ENCODE peak calls at places on chromosome 7, in ten cellular contexts. K is CD8-positive, alpha-beta memory T cell; T is stomach; X is cardiac muscle cell; H is hepatocyte; O is right cardiac atrium; I is left lung; C is kidney; R is HCT116; P is transverse colon. S is an unnamed sample. For H3K4me1, the result is how much of the 10 kb centered on the place peaks cover.

GRCh38 chr7:139426258-139427028 is 57.0 kb downstream of the KLRG2 start:
- DNase-seq in K (no peak), T (no peak), X (peak), H (no peak), O (no peak), I (no peak), C (no peak), R (no peak), P (no peak), S (no peak)

GRCh38 chr7:130486114-130486962 is 5.5 kb upstream of the MEST start:
- DNase-seq in K (peak), T (peak), X (peak), H (peak), O (peak), I (peak), C (peak), R (peak), P (peak), S (peak)

GRCh38 chr7:45178241-45179225 is 20.9 kb downstream of the RAMP3 start:
- DNase-seq in K (no peak), T (no peak), X (no peak), H (no peak), O (no peak), I (peak), C (peak), R (peak), P (no peak), S (peak)

GRCh38 chr7:137992042-137992737 is 9.7 kb downstream of the CREB3L2 start:
- DNase-seq in K (no peak), T (no peak), X (no peak), H (peak), O (no peak), I (no peak), C (no peak), R (no peak), P (no peak), S (no peak)

GRCh38 chr7:130040576-130040975 is 10.6 kb downstream of the ZC3HC1 start:
- DNase-seq in K (no peak), T (no peak), X (no peak), H (no peak), O (no peak), I (no peak), C (no peak), R (no peak), P (no peak), S (no peak)

GRCh38 chr7:22082886-22083710 is 137.4 kb upstream of the CDCA7L start:
- DNase-seq in K (peak), T (peak), X (peak), H (peak), O (peak), I (peak), C (peak), R (peak), P (peak), S (peak)

GRCh38 chr7:47720141-47720906 is 138.4 kb upstream of the TNS3 start:
- DNase-seq in K (no peak), T (peak), X (no peak), H (no peak), O (peak), I (no peak), C (peak), R (no peak), P (peak), S (no peak)

GRCh38 chr7:111853231-111853990 is 291.1 kb upstream of the IMMP2L start:
- DNase-seq in K (no peak), T (no peak), X (no peak), H (no peak), O (no peak), I (no peak), C (no peak), R (no peak), P (no peak), S (no peak)

GRCh38 chr7:92641921-92642511 is 51.8 kb upstream of the FAM133B start:
- DNase-seq in K (peak), T (no peak), X (no peak), H (no peak), O (no peak), I (no peak), C (no peak), R (no peak), P (no peak), S (no peak)

GRCh38 chr7:54394877-54395276 is 147.3 kb upstream of the VSTM2A start:
- DNase-seq in K (no peak), T (no peak), X (no peak), H (no peak), O (no peak), I (no peak), C (no peak), R (no peak), P (no peak), S (no peak)

GRCh38 chr7:7732566-7733290 is 14.3 kb upstream of the RPA3 start:
- DNase-seq in K (no peak), T (no peak), X (no peak), H (no peak), O (no peak), I (no peak), C (no peak), R (no peak), P (no peak), S (no peak)

GRCh38 chr7:119964640-119965542 is 308.1 kb upstream of the KCND2 start:
- DNase-seq in K (no peak), T (no peak), X (no peak), H (no peak), O (no peak), I (no peak), C (no peak), R (no peak), P (no peak), S (no peak)

GRCh38 chr7:100911484-100911883 is 15.8 kb upstream of the ACHE start:
- DNase-seq in K (no peak), T (no peak), X (no peak), H (no peak), O (no peak), I (no peak), C (peak), R (no peak), P (peak), S (no peak)

GRCh38 chr7:117067322-117067721 is 114.0 kb downstream of the ST7 start:
- DNase-seq in K (no peak), T (no peak), X (no peak), H (no peak), O (no peak), I (no peak), C (no peak), R (no peak), P (no peak), S (no peak)

GRCh38 chr7:105940111-105940510 is 23.0 kb upstream of the CDHR3 start:
- DNase-seq in K (no peak), T (no peak), X (no peak), H (peak), O (no peak), I (no peak), C (no peak), R (no peak), P (no peak), S (no peak)

GRCh38 chr7:128076831-128077271 is 45.6 kb upstream of the LRRC4 start:
- DNase-seq in K (no peak), T (peak), X (no peak), H (peak), O (peak), I (no peak), C (peak), R (no peak), P (peak), S (peak)

GRCh38 chr7:140021603-140022002 is 41.1 kb downstream of the PARP12 start:
- DNase-seq in K (no peak), T (no peak), X (no peak), H (no peak), O (no peak), I (no peak), C (no peak), R (no peak), P (no peak), S (no peak)

GRCh38 chr7:95766086-95766485 is 6.3 kb upstream of the DYNC1I1 start:
- DNase-seq in K (no peak), T (no peak), X (no peak), H (no peak), O (no peak), I (no peak), C (no peak), R (no peak), P (no peak), S (no peak)

GRCh38 chr7:130009848-130010688 is 41.1 kb downstream of the ZC3HC1 start:
- DNase-seq in K (no peak), T (peak), X (no peak), H (peak), O (no peak), I (no peak), C (peak), R (peak), P (peak), S (no peak)

GRCh38 chr7:43646603-43647313 is 63.9 kb downstream of the STK17A start:
- DNase-seq in K (no peak), T (no peak), X (peak), H (no peak), O (peak), I (no peak), C (no peak), R (no peak), P (no peak), S (no peak)

GRCh38 chr7:28144266-28144665 is 36.3 kb downstream of the JAZF1 start:
- DNase-seq in K (no peak), T (no peak), X (peak), H (peak), O (peak), I (no peak), C (no peak), R (no peak), P (no peak), S (no peak)

GRCh38 chr7:1024331-1024761 is 20.0 kb upstream of the GPR146 start:
- DNase-seq in K (no peak), T (no peak), X (no peak), H (no peak), O (peak), I (no peak), C (peak), R (no peak), P (peak), S (no peak)

GRCh38 chr7:149870701-149871483 is 2.9 kb upstream of the ATP6V0E2 start:
- DNase-seq in K (peak), T (no peak), X (no peak), H (no peak), O (no peak), I (no peak), C (no peak), R (no peak), P (no peak), S (no peak)

GRCh38 chr7:83366629-83367028 is 203.9 kb upstream of the PCLO start:
- DNase-seq in K (no peak), T (no peak), X (no peak), H (no peak), O (no peak), I (no peak), C (no peak), R (no peak), P (no peak), S (no peak)

GRCh38 chr7:88278881-88279280 is 27.8 kb downstream of the STEAP4 start:
- DNase-seq in K (no peak), T (no peak), X (no peak), H (no peak), O (no peak), I (no peak), C (no peak), R (no peak), P (no peak), S (no peak)

GRCh38 chr7:154584352-154585252 is 418.3 kb downstream of the PAXIP1 start:
- DNase-seq in K (no peak), T (no peak), X (peak), H (peak), O (no peak), I (no peak), C (no peak), R (no peak), P (no peak), S (no peak)

GRCh38 chr7:77985974-77986339 is 187.4 kb downstream of the PHTF2 start:
- DNase-seq in K (no peak), T (no peak), X (no peak), H (no peak), O (no peak), I (no peak), C (no peak), R (no peak), P (no peak), S (no peak)

GRCh38 chr7:29328811-29329210 is 134.2 kb downstream of the CHN2 start:
- DNase-seq in K (no peak), T (no peak), X (no peak), H (no peak), O (no peak), I (no peak), C (no peak), R (no peak), P (no peak), S (no peak)
- H3K4me1 ChIP-seq in K (under half), T (under half), X (under half), H (under half), O (under half), I (under half), C (under half), R (under half), P (under half), S (under half)

GRCh38 chr7:30917216-30917893 is 5.7 kb downstream of the AQP1 start:
- DNase-seq in K (no peak), T (no peak), X (no peak), H (no peak), O (peak), I (no peak), C (peak), R (no peak), P (no peak), S (no peak)
- H3K4me1 ChIP-seq in K (under half), T (half or more), X (half or more), H (under half), O (under half), I (under half), C (under half), R (under half), P (under half), S (under half)

DNA sequence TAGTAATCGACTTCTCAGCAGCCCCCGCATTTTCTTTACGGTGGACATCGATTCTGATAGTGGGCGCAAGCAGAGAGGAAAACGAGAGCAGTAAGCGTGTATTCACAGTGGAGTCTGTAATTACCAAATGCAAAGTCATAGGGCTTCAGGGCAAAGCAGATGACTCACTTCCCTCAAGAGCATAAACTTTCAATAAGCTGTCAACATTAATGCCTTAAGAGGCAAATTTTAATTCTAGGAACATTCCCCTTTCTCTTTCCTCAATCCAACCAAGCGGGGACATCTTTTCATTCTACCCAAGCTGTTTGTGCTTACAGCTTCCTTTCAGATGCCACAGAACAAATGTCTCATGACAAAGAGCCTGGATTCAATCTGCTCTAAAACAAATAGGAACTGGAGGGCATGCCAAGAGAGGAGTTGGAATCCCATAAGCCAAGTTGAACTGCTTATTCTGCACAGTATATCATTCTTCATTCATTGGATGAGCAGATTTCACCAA is 48.6 kb downstream of the MALSU1 start:
- DNase-seq in K (no peak), T (no peak), X (no peak), H (no peak), O (no peak), I (no peak), C (no peak), R (peak), P (no peak), S (no peak)
- H3K4me1 ChIP-seq in K (under half), T (under half), X (under half), H (under half), O (under half), I (under half), C (under half), R (half or more), P (under half), S (under half)

DNA sequence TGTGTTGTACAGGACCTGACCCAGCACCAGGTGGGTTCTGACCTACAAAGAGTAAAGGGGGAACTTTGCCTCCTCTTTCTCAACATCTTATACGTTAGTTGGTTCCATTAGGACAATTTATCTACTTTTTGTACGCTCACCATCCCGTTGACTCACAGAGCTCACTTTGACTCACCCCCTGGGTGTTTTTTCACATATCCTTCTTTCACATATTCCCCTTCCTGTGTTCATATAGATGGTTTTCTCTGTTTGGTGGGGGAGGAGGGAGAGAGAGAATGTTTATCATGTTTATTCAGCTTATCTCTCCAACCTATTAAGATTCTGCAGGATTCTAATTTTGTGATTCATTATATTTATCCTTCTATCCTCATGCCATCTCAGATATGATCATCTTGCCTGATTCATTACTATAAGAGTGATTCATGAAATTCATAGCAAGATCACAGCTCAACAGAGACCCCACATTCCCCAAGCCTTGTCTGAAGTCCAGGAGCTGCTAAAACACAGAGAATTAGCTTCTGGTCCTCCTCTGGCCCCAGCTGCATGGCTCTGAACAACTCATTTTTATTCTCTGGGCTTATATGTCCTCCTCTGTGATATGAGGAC is 37.2 kb downstream of the PRSS2 start:
- DNase-seq in K (peak), T (no peak), X (no peak), H (no peak), O (no peak), I (no peak), C (no peak), R (no peak), P (no peak), S (no peak)
- H3K4me1 ChIP-seq in K (half or more), T (under half), X (under half), H (under half), O (under half), I (under half), C (under half), R (under half), P (under half), S (under half)